ENCODE peak calls at places on chromosomes 12 and 14, in nine cellular contexts. One of them, this sample, is unnamed.

GRCh38 chr14:66224492-66225178 is 261.5 kb upstream of the CCDC196 start:
- DNase-seq in activated B cell treated with CpG ODN at 0.5 μM for 24 hours: no peak
- DNase-seq in thoracic aorta: no peak
- DNase-seq in nephron progenitor cell: no peak
- DNase-seq in AG10803: no peak
- DNase-seq in mammary epithelial cell: no peak
- DNase-seq in hepatocyte: no peak
- DNase-seq in lower leg skin: no peak
- DNase-seq in A549: no peak
- DNase-seq in this sample: no peak

GRCh38 chr12:6960291-6961277 is 9.4 kb downstream of the PTPN6 start:
- DNase-seq in thoracic aorta: no peak
- DNase-seq in mammary epithelial cell: no peak
- DNase-seq in A549: peak
- DNase-seq in nephron progenitor cell: no peak
- DNase-seq in activated B cell treated with CpG ODN at 0.5 μM for 24 hours: peak
- DNase-seq in lower leg skin: peak
- DNase-seq in AG10803: peak
- DNase-seq in hepatocyte: no peak
- DNase-seq in this sample: no peak

GRCh38 chr12:93221841-93222240 is 155.9 kb upstream of the NUDT4 start:
- DNase-seq in mammary epithelial cell: peak
- DNase-seq in AG10803: no peak
- DNase-seq in activated B cell treated with CpG ODN at 0.5 μM for 24 hours: no peak
- DNase-seq in nephron progenitor cell: no peak
- DNase-seq in thoracic aorta: no peak
- DNase-seq in hepatocyte: no peak
- DNase-seq in lower leg skin: no peak
- DNase-seq in A549: no peak
- DNase-seq in this sample: no peak

GRCh38 chr12:39685854-39686608 is 66.4 kb upstream of the ABCD2 start:
- DNase-seq in activated B cell treated with CpG ODN at 0.5 μM for 24 hours: no peak
- DNase-seq in mammary epithelial cell: no peak
- DNase-seq in AG10803: no peak
- DNase-seq in nephron progenitor cell: no peak
- DNase-seq in lower leg skin: no peak
- DNase-seq in hepatocyte: no peak
- DNase-seq in thoracic aorta: no peak
- DNase-seq in A549: no peak
- DNase-seq in this sample: no peak

GRCh38 chr14:89926709-89927108 is 27.8 kb downstream of the EFCAB11 start:
- DNase-seq in activated B cell treated with CpG ODN at 0.5 μM for 24 hours: no peak
- DNase-seq in nephron progenitor cell: no peak
- DNase-seq in mammary epithelial cell: peak
- DNase-seq in hepatocyte: no peak
- DNase-seq in lower leg skin: no peak
- DNase-seq in AG10803: peak
- DNase-seq in A549: no peak
- DNase-seq in thoracic aorta: no peak
- DNase-seq in this sample: no peak

GRCh38 chr12:92136883-92137582 is 8.6 kb downstream of the BTG1 start:
- DNase-seq in mammary epithelial cell: peak
- DNase-seq in thoracic aorta: no peak
- DNase-seq in hepatocyte: peak
- DNase-seq in nephron progenitor cell: no peak
- DNase-seq in activated B cell treated with CpG ODN at 0.5 μM for 24 hours: no peak
- DNase-seq in AG10803: peak
- DNase-seq in A549: peak
- DNase-seq in lower leg skin: no peak
- DNase-seq in this sample: no peak

GRCh38 chr14:71803539-71804260 is 128.5 kb upstream of the RGS6 start:
- DNase-seq in hepatocyte: no peak
- DNase-seq in A549: peak
- DNase-seq in nephron progenitor cell: no peak
- DNase-seq in lower leg skin: no peak
- DNase-seq in thoracic aorta: no peak
- DNase-seq in AG10803: peak
- DNase-seq in activated B cell treated with CpG ODN at 0.5 μM for 24 hours: no peak
- DNase-seq in mammary epithelial cell: peak
- DNase-seq in this sample: no peak

GRCh38 chr14:50804181-50804721 is 26.7 kb downstream of the NIN start:
- DNase-seq in activated B cell treated with CpG ODN at 0.5 μM for 24 hours: no peak
- DNase-seq in thoracic aorta: no peak
- DNase-seq in hepatocyte: no peak
- DNase-seq in lower leg skin: no peak
- DNase-seq in mammary epithelial cell: no peak
- DNase-seq in nephron progenitor cell: no peak
- DNase-seq in A549: no peak
- DNase-seq in AG10803: peak
- DNase-seq in this sample: no peak

GRCh38 chr12:19719650-19720049 is 280.4 kb downstream of the AEBP2 start:
- DNase-seq in thoracic aorta: no peak
- DNase-seq in AG10803: no peak
- DNase-seq in lower leg skin: no peak
- DNase-seq in hepatocyte: no peak
- DNase-seq in nephron progenitor cell: no peak
- DNase-seq in A549: no peak
- DNase-seq in activated B cell treated with CpG ODN at 0.5 μM for 24 hours: no peak
- DNase-seq in mammary epithelial cell: no peak
- DNase-seq in this sample: no peak

GRCh38 chr14:96497087-96497486 is 5.1 kb upstream of the PAPOLA start:
- DNase-seq in activated B cell treated with CpG ODN at 0.5 μM for 24 hours: no peak
- DNase-seq in nephron progenitor cell: no peak
- DNase-seq in thoracic aorta: no peak
- DNase-seq in A549: no peak
- DNase-seq in mammary epithelial cell: peak
- DNase-seq in hepatocyte: no peak
- DNase-seq in AG10803: no peak
- DNase-seq in lower leg skin: no peak
- DNase-seq in this sample: no peak

GRCh38 chr12:1698638-1699214 is 7.9 kb downstream of the ADIPOR2 start:
- DNase-seq in AG10803: no peak
- DNase-seq in A549: no peak
- DNase-seq in nephron progenitor cell: no peak
- DNase-seq in mammary epithelial cell: no peak
- DNase-seq in lower leg skin: no peak
- DNase-seq in activated B cell treated with CpG ODN at 0.5 μM for 24 hours: no peak
- DNase-seq in hepatocyte: no peak
- DNase-seq in thoracic aorta: no peak
- DNase-seq in this sample: no peak

GRCh38 chr12:50101663-50102062 is 2.1 kb upstream of the GPD1 start:
- DNase-seq in mammary epithelial cell: peak
- DNase-seq in nephron progenitor cell: no peak
- DNase-seq in hepatocyte: peak
- DNase-seq in AG10803: peak
- DNase-seq in A549: peak
- DNase-seq in activated B cell treated with CpG ODN at 0.5 μM for 24 hours: no peak
- DNase-seq in thoracic aorta: no peak
- DNase-seq in lower leg skin: no peak
- DNase-seq in this sample: no peak

GRCh38 chr12:124567673-124568373 is 411 bp upstream of the NCOR2 start:
- DNase-seq in thoracic aorta: peak
- DNase-seq in lower leg skin: peak
- DNase-seq in AG10803: peak
- DNase-seq in activated B cell treated with CpG ODN at 0.5 μM for 24 hours: peak
- DNase-seq in A549: peak
- DNase-seq in mammary epithelial cell: peak
- DNase-seq in hepatocyte: peak
- DNase-seq in nephron progenitor cell: peak
- DNase-seq in this sample: peak

GRCh38 chr12:124570810-124571209 is 3.4 kb upstream of the NCOR2 start:
- DNase-seq in activated B cell treated with CpG ODN at 0.5 μM for 24 hours: no peak
- DNase-seq in lower leg skin: no peak
- DNase-seq in hepatocyte: no peak
- DNase-seq in mammary epithelial cell: no peak
- DNase-seq in AG10803: no peak
- DNase-seq in nephron progenitor cell: no peak
- DNase-seq in A549: no peak
- DNase-seq in thoracic aorta: no peak
- DNase-seq in this sample: no peak

GRCh38 chr12:124567035-124567672 is at the start of gene NCOR2:
- DNase-seq in thoracic aorta: no peak
- DNase-seq in mammary epithelial cell: no peak
- DNase-seq in AG10803: no peak
- DNase-seq in hepatocyte: no peak
- DNase-seq in activated B cell treated with CpG ODN at 0.5 μM for 24 hours: no peak
- DNase-seq in nephron progenitor cell: peak
- DNase-seq in lower leg skin: no peak
- DNase-seq in A549: no peak
- DNase-seq in this sample: peak

GRCh38 chr12:124569375-124570148 is 2.1 kb upstream of the NCOR2 start:
- DNase-seq in AG10803: no peak
- DNase-seq in nephron progenitor cell: no peak
- DNase-seq in hepatocyte: no peak
- DNase-seq in A549: no peak
- DNase-seq in thoracic aorta: no peak
- DNase-seq in activated B cell treated with CpG ODN at 0.5 μM for 24 hours: no peak
- DNase-seq in mammary epithelial cell: no peak
- DNase-seq in lower leg skin: no peak
- DNase-seq in this sample: no peak

GRCh38 chr12:124568431-124569374 is 1.3 kb upstream of the NCOR2 start:
- DNase-seq in A549: peak
- DNase-seq in nephron progenitor cell: peak
- DNase-seq in thoracic aorta: no peak
- DNase-seq in activated B cell treated with CpG ODN at 0.5 μM for 24 hours: peak
- DNase-seq in AG10803: peak
- DNase-seq in hepatocyte: peak
- DNase-seq in lower leg skin: peak
- DNase-seq in mammary epithelial cell: peak
- DNase-seq in this sample: no peak
- TF ChIP-seq CTCF in A549: peak
- TF ChIP-seq CTCF in nephron progenitor cell: no peak
- TF ChIP-seq CTCF in thoracic aorta: peak
- TF ChIP-seq CTCF in activated B cell treated with CpG ODN at 0.5 μM for 24 hours: no peak
- TF ChIP-seq CTCF in AG10803: peak
- TF ChIP-seq CTCF in hepatocyte: peak
- TF ChIP-seq CTCF in lower leg skin: no peak
- TF ChIP-seq CTCF in mammary epithelial cell: peak
- TF ChIP-seq CTCF in this sample: no peak

GRCh38 chr12:55092579-55092978 is 33.6 kb upstream of the OR9K2 start:
- DNase-seq in activated B cell treated with CpG ODN at 0.5 μM for 24 hours: no peak
- DNase-seq in mammary epithelial cell: no peak
- DNase-seq in A549: no peak
- DNase-seq in hepatocyte: no peak
- DNase-seq in thoracic aorta: no peak
- DNase-seq in AG10803: no peak
- DNase-seq in nephron progenitor cell: no peak
- DNase-seq in lower leg skin: no peak
- DNase-seq in this sample: no peak
- TF ChIP-seq CTCF in activated B cell treated with CpG ODN at 0.5 μM for 24 hours: no peak
- TF ChIP-seq CTCF in mammary epithelial cell: no peak
- TF ChIP-seq CTCF in A549: no peak
- TF ChIP-seq CTCF in hepatocyte: no peak
- TF ChIP-seq CTCF in thoracic aorta: no peak
- TF ChIP-seq CTCF in AG10803: no peak
- TF ChIP-seq CTCF in nephron progenitor cell: no peak
- TF ChIP-seq CTCF in lower leg skin: no peak
- TF ChIP-seq CTCF in this sample: peak

GRCh38 chr14:75793806-75794205 is 132.8 kb downstream of the TTLL5 start:
- DNase-seq in AG10803: peak
- DNase-seq in thoracic aorta: no peak
- DNase-seq in lower leg skin: no peak
- DNase-seq in nephron progenitor cell: no peak
- DNase-seq in mammary epithelial cell: no peak
- DNase-seq in A549: peak
- DNase-seq in activated B cell treated with CpG ODN at 0.5 μM for 24 hours: no peak
- DNase-seq in hepatocyte: peak
- DNase-seq in this sample: no peak
- TF ChIP-seq CTCF in AG10803: peak
- TF ChIP-seq CTCF in thoracic aorta: no peak
- TF ChIP-seq CTCF in lower leg skin: no peak
- TF ChIP-seq CTCF in nephron progenitor cell: no peak
- TF ChIP-seq CTCF in mammary epithelial cell: peak
- TF ChIP-seq CTCF in A549: no peak
- TF ChIP-seq CTCF in activated B cell treated with CpG ODN at 0.5 μM for 24 hours: no peak
- TF ChIP-seq CTCF in hepatocyte: peak
- TF ChIP-seq CTCF in this sample: no peak

GRCh38 chr12:65123435-65124063 is 2.4 kb upstream of the WIF1 start:
- DNase-seq in AG10803: peak
- DNase-seq in nephron progenitor cell: peak
- DNase-seq in activated B cell treated with CpG ODN at 0.5 μM for 24 hours: no peak
- DNase-seq in mammary epithelial cell: peak
- DNase-seq in A549: peak
- DNase-seq in hepatocyte: peak
- DNase-seq in lower leg skin: no peak
- DNase-seq in thoracic aorta: no peak
- DNase-seq in this sample: no peak

GRCh38 chr12:65119063-65119462 is 2.0 kb downstream of the WIF1 start:
- DNase-seq in AG10803: no peak
- DNase-seq in nephron progenitor cell: no peak
- DNase-seq in lower leg skin: no peak
- DNase-seq in hepatocyte: no peak
- DNase-seq in activated B cell treated with CpG ODN at 0.5 μM for 24 hours: no peak
- DNase-seq in A549: no peak
- DNase-seq in thoracic aorta: no peak
- DNase-seq in mammary epithelial cell: no peak
- DNase-seq in this sample: no peak

GRCh38 chr12:65122661-65123060 is 1.6 kb upstream of the WIF1 start:
- DNase-seq in activated B cell treated with CpG ODN at 0.5 μM for 24 hours: no peak
- DNase-seq in mammary epithelial cell: no peak
- DNase-seq in nephron progenitor cell: peak
- DNase-seq in A549: no peak
- DNase-seq in lower leg skin: no peak
- DNase-seq in hepatocyte: no peak
- DNase-seq in AG10803: no peak
- DNase-seq in thoracic aorta: no peak
- DNase-seq in this sample: no peak

GRCh38 chr12:65121956-65122469 is 908 bp upstream of the WIF1 start:
- DNase-seq in AG10803: no peak
- DNase-seq in lower leg skin: no peak
- DNase-seq in thoracic aorta: no peak
- DNase-seq in A549: no peak
- DNase-seq in hepatocyte: no peak
- DNase-seq in mammary epithelial cell: no peak
- DNase-seq in nephron progenitor cell: no peak
- DNase-seq in activated B cell treated with CpG ODN at 0.5 μM for 24 hours: no peak
- DNase-seq in this sample: no peak

DNA sequence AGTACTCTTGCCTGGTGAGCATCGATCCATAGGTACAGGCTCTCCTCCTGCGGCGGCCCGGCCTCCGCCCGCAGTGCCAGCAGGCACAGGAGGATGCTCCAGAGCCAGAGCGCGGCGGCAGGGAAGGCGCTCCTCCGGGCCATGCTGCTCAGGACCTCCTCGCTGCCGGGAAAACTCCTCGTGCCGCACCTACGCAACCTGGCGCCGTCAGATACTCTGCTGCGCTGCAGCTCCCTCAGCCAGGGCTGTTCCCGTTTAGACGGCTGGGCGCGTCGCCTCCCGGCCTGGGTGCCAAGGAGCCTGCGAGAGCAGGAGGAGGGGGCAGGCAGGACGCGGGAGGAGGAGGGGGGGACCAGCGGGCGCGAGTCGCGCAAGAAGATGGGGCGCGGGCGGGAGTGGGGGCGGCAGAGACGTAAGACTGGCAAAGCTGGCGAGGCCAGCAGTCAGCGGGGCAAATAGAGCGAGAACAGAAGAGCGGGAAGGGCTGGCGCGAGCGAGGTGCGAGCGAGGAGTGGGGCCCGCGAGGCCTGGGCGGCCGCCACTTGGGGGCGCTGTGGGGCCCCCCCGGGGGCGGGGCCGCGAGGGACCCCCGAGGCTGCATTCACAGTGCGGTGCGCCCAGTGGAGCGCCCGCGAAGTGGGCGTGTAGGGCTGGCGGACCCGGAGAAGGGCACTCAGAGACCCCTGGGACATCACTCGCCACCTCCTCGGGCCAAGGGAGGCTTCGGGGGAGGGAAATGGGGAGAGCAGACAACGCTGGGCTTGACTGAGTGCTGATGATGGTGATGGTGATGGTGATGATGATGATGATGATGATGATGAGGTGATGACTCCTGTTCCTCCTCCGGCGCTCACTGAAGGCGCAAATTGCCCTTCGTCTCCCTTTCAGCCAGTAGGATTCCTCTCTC is at the start of gene WIF1:
- DNase-seq in hepatocyte: peak
- DNase-seq in lower leg skin: peak
- DNase-seq in mammary epithelial cell: peak
- DNase-seq in A549: peak
- DNase-seq in thoracic aorta: no peak
- DNase-seq in AG10803: no peak
- DNase-seq in activated B cell treated with CpG ODN at 0.5 μM for 24 hours: peak
- DNase-seq in nephron progenitor cell: peak
- DNase-seq in this sample: peak
- TF ChIP-seq CTCF in hepatocyte: peak
- TF ChIP-seq CTCF in lower leg skin: no peak
- TF ChIP-seq CTCF in mammary epithelial cell: peak
- TF ChIP-seq CTCF in A549: peak
- TF ChIP-seq CTCF in thoracic aorta: peak
- TF ChIP-seq CTCF in AG10803: no peak
- TF ChIP-seq CTCF in activated B cell treated with CpG ODN at 0.5 μM for 24 hours: no peak
- TF ChIP-seq CTCF in nephron progenitor cell: peak
- TF ChIP-seq CTCF in this sample: peak

This sample was measured in progenitor cell of endocrine pancreas.